ENCODE peak calls at places on chromosomes 5 and 9, in seven cellular contexts. S, F, W, L, K, N and M are unnamed samples.

GRCh38 chr9:116377179-116377790 is 223.7 kb downstream of the PAPPA start:
- DNase-seq in S (no peak), F (no peak), W (no peak), L (peak; percentile 85), K (no peak), N (peak; percentile 26), M (no peak)

GRCh38 chr5:128869970-128870747 is 95.1 kb upstream of the SLC27A6 start:
- DNase-seq in S (no peak), F (no peak), W (no peak), L (peak; percentile 27), K (no peak), N (no peak), M (no peak)

GRCh38 chr9:91312717-91313325 is 48.9 kb downstream of the AUH start:
- DNase-seq in S (no peak), F (no peak), W (no peak), L (no peak), K (no peak), N (no peak), M (no peak)

GRCh38 chr5:124007675-124008398 is 495.9 kb downstream of the CSNK1G3 start:
- DNase-seq in S (no peak), F (no peak), W (no peak), L (peak; percentile 16), K (no peak), N (no peak), M (no peak)

GRCh38 chr5:169650701-169651331 is 13.7 kb downstream of the DOCK2 start:
- DNase-seq in S (no peak), F (no peak), W (no peak), L (peak; percentile 72), K (no peak), N (no peak), M (no peak)

GRCh38 chr9:27377811-27378345 is 80.9 kb upstream of the EQTN start:
- DNase-seq in S (no peak), F (no peak), W (no peak), L (no peak), K (no peak), N (no peak), M (no peak)

GRCh38 chr5:72234265-72234700 is 85.8 kb downstream of the MRPS27 start:
- DNase-seq in S (no peak), F (no peak), W (peak; percentile 18), L (peak; percentile 54), K (no peak), N (no peak), M (no peak)

GRCh38 chr9:108786756-108787663 is 68.8 kb downstream of the ACTL7B start:
- DNase-seq in S (no peak), F (no peak), W (no peak), L (peak; percentile 33), K (peak; percentile 25), N (no peak), M (no peak)

GRCh38 chr5:130111723-130112122 is 207.5 kb downstream of the CHSY3 start:
- DNase-seq in S (no peak), F (no peak), W (no peak), L (no peak), K (no peak), N (no peak), M (no peak)

GRCh38 chr5:117892360-117892759 is 1096.0 kb downstream of the DTWD2 start:
- DNase-seq in S (no peak), F (no peak), W (no peak), L (no peak), K (no peak), N (no peak), M (no peak)

GRCh38 chr5:110977927-110978326 is 93.6 kb upstream of the TSLP start:
- DNase-seq in S (no peak), F (no peak), W (no peak), L (no peak), K (no peak), N (no peak), M (no peak)

GRCh38 chr5:7018601-7019000 is 305.4 kb downstream of the TENT4A start:
- DNase-seq in S (no peak), F (no peak), W (no peak), L (no peak), K (no peak), N (no peak), M (no peak)
- TF ChIP-seq CTCF in S (no peak), F (no peak), W (no peak), L (no peak), K (no peak), N (no peak), M (no peak)

DNA sequence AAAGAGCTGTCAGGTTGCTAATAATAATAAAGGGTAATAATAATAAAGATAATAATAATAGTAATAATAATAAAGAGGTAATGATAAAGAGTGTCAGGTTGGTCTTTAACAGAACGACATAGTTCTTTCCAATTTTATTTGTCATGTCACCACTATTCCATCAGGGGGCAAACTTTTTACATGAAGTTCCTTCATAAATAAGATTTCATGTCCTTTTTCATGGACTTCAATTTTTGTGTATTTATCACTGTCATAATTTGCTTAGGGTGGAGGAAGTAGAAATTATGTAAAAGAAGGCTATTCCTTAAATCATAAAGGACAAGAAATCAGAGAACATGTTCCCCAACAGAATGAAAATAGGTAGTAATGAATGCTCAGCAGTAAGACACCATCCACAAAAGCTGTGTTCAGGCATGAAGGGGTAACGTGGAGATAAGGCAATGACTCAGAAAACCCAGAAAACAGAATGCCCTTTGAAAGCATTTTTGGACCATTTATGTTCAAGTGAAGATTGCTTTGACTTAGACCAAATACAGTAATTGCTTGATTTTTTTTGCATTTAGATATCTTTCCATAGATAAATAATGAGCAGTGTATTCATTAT is 72.7 kb downstream of the ZFAND5 start:
- DNase-seq in S (no peak), F (no peak), W (no peak), L (peak; percentile 65), K (no peak), N (no peak), M (no peak)
- TF ChIP-seq CTCF in S (peak; percentile 65), F (peak; percentile 36), W (peak; percentile 75), L (peak; percentile 27), K (peak; percentile 50), N (peak; percentile 13), M (no peak)

GRCh38 chr5:82307431-82307830 is 29.3 kb upstream of the RPS23 start:
- DNase-seq in S (no peak), F (no peak), W (no peak), L (peak; percentile 71), K (no peak), N (peak; percentile 57), M (no peak)
- TF ChIP-seq CTCF in S (no peak), F (no peak), W (no peak), L (no peak), K (no peak), N (no peak), M (no peak)

DNA sequence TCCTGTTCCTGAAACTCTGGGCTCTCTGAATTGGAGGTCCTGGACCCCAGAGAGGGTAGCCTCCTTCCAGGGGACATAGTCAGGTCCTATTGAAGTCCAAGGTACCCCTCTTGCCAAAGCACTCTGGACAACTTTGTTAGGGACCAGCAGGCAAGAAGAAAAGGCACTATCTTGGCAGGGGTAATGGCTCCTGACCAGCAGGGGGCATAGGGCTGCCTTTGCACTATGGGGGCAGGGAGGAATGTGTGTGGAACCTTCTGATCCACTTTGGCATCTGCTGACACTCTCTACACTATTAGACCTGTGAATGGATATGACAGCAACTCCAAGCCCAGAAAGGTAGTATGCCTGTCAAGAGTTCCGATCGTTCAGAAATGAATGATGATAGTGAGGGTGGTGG is 179.0 kb upstream of the CD180 start:
- DNase-seq in S (no peak), F (no peak), W (no peak), L (no peak), K (no peak), N (no peak), M (no peak)
- TF ChIP-seq CTCF in S (no peak), F (no peak), W (no peak), L (no peak), K (no peak), N (peak; percentile 25), M (no peak)

GRCh38 chr9:79131876-79132377 is 439.8 kb upstream of the TLE4 start:
- DNase-seq in S (no peak), F (no peak), W (no peak), L (no peak), K (no peak), N (no peak), M (no peak)

GRCh38 chr9:79129865-79130480 is 441.8 kb upstream of the TLE4 start:
- DNase-seq in S (peak; percentile 35), F (no peak), W (no peak), L (peak; percentile 84), K (no peak), N (no peak), M (no peak)

GRCh38 chr9:79131375-79131774 is 440.4 kb upstream of the TLE4 start:
- DNase-seq in S (no peak), F (no peak), W (no peak), L (no peak), K (no peak), N (no peak), M (no peak)

DNA sequence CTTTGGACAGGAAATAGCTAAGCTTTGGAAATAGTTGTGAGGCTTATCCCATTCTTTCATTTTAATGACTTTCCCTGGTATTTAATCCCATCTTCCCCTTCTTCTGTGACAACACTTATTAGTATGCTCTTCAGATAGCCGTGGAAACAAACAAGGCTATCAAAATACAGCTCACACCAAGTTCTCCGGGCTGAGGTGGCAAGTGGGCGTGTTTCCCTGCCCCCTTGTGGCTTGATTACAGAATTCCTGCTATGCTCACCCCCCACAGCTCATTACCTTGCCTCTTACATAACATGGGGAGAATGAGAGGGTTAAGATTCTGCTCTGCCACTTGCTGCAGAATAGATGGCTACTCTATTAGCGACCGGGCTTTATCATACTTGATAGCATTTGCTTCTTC is 437.1 kb upstream of the TLE4 start:
- DNase-seq in S (no peak), F (no peak), W (no peak), L (peak; percentile 6), K (no peak), N (no peak), M (no peak)
- TF ChIP-seq CTCF in S (no peak), F (no peak), W (no peak), L (peak; percentile 13), K (peak; percentile 32), N (peak; percentile 30), M (no peak)

GRCh38 chr5:32475338-32476097 is 31.0 kb upstream of the ZFR start:
- DNase-seq in S (no peak), F (no peak), W (no peak), L (no peak), K (no peak), N (no peak), M (no peak)

GRCh38 chr5:32473072-32473471 is 28.5 kb upstream of the ZFR start:
- DNase-seq in S (no peak), F (no peak), W (no peak), L (no peak), K (no peak), N (no peak), M (no peak)

GRCh38 chr5:32476891-32477290 is 32.4 kb upstream of the ZFR start:
- DNase-seq in S (no peak), F (no peak), W (no peak), L (no peak), K (no peak), N (no peak), M (no peak)

GRCh38 chr5:32474201-32474854 is 29.8 kb upstream of the ZFR start:
- DNase-seq in S (no peak), F (no peak), W (no peak), L (no peak), K (no peak), N (no peak), M (no peak)

GRCh38 chr5:32471784-32472183 is 27.2 kb upstream of the ZFR start:
- DNase-seq in S (no peak), F (no peak), W (no peak), L (no peak), K (no peak), N (no peak), M (no peak)
- TF ChIP-seq CTCF in S (no peak), F (no peak), W (no peak), L (no peak), K (no peak), N (no peak), M (no peak)